ENCODE peak calls at places on chromosomes 6 and 20, in nine cellular contexts. I is A673, F is kidney, S is A549, O is lower lobe of right lung, K is heart left ventricle, L is GM23338, G is psoas muscle, E is left ventricle myocardium inferior. A is an unnamed sample.

GRCh38 chr6:54267798-54268197 is 40.4 kb upstream of the TINAG start:
- DNase-seq in O (no peak), I (peak; percentile 78), L (peak; percentile 81), G (no peak), E (no peak), S (peak; percentile 61), K (no peak), F (no peak), A (no peak)

GRCh38 chr6:101444717-101445116 is 51.2 kb downstream of the GRIK2 start:
- DNase-seq in G (no peak), K (no peak), L (no peak), I (no peak), O (no peak), E (no peak), S (no peak), F (no peak), A (no peak)

GRCh38 chr6:156250593-156250992 is 526.6 kb upstream of the ARID1B start:
- DNase-seq in S (no peak), F (no peak), K (no peak), G (no peak), E (no peak), I (peak; percentile 5), O (no peak), L (no peak), A (no peak)

GRCh38 chr6:144879436-144879835 is 594.3 kb downstream of the UTRN start:
- DNase-seq in F (no peak), G (no peak), O (no peak), I (no peak), E (no peak), L (no peak), K (no peak), S (peak; percentile 11), A (no peak)

GRCh38 chr6:148829415-148830101 is 82.7 kb downstream of the UST start:
- DNase-seq in F (no peak), O (no peak), I (no peak), K (no peak), S (no peak), G (no peak), L (no peak), E (no peak), A (no peak)

GRCh38 chr6:13729891-13730290 is 18.3 kb upstream of the RANBP9 start:
- DNase-seq in K (no peak), O (no peak), F (no peak), I (no peak), L (no peak), E (no peak), G (no peak), S (no peak), A (no peak)

GRCh38 chr20:48486065-48486464 is 341.7 kb downstream of the PREX1 start:
- DNase-seq in L (no peak), I (no peak), E (no peak), K (no peak), F (no peak), S (no peak), G (no peak), O (no peak), A (no peak)

GRCh38 chr6:148142821-148143220 is 199.8 kb upstream of the SASH1 start:
- DNase-seq in O (no peak), F (no peak), S (no peak), I (no peak), L (no peak), E (no peak), K (no peak), G (no peak), A (no peak)

GRCh38 chr6:149628865-149629544 is 19.5 kb downstream of the KATNA1 start:
- DNase-seq in L (no peak), S (no peak), K (no peak), G (no peak), F (no peak), I (no peak), E (no peak), O (no peak), A (no peak)

GRCh38 chr6:113464959-113465358 is 392.2 kb upstream of the MARCKS start:
- DNase-seq in S (peak; percentile 47), G (no peak), K (no peak), L (no peak), E (no peak), I (peak; percentile 32), F (no peak), O (no peak), A (no peak)

GRCh38 chr6:107392069-107392468 is 67.3 kb downstream of the PDSS2 start:
- DNase-seq in S (peak; percentile 2), G (no peak), O (no peak), I (no peak), F (no peak), K (no peak), E (no peak), L (peak; percentile 25), A (no peak)

GRCh38 chr6:132344811-132345210 is 56.5 kb downstream of the MOXD1 start:
- DNase-seq in E (no peak), S (no peak), L (no peak), K (no peak), F (peak; percentile 51), I (no peak), O (no peak), G (no peak), A (no peak)

GRCh38 chr20:21353236-21353635 is 44.1 kb downstream of the NKX2-4 start:
- DNase-seq in L (no peak), K (no peak), F (no peak), S (no peak), E (no peak), I (no peak), O (no peak), G (no peak), A (no peak)

GRCh38 chr6:158769696-158770446 is 49.3 kb downstream of the EZR start:
- DNase-seq in G (no peak), K (peak; percentile 40), S (no peak), I (no peak), L (no peak), F (peak; percentile 51), O (no peak), E (peak; percentile 53), A (peak; percentile 52)

GRCh38 chr6:32967151-32968091 is 973 bp upstream of the BRD2 start:
- DNase-seq in L (peak; percentile 73), E (no peak), F (no peak), G (no peak), S (peak; percentile 80), K (no peak), O (no peak), I (peak; percentile 65), A (peak; percentile 47)

GRCh38 chr6:147974376-147974775 is 368.3 kb upstream of the SASH1 start:
- DNase-seq in I (peak; percentile 28), K (no peak), G (no peak), F (no peak), O (no peak), E (no peak), S (peak; percentile 9), L (no peak), A (no peak)

DNA sequence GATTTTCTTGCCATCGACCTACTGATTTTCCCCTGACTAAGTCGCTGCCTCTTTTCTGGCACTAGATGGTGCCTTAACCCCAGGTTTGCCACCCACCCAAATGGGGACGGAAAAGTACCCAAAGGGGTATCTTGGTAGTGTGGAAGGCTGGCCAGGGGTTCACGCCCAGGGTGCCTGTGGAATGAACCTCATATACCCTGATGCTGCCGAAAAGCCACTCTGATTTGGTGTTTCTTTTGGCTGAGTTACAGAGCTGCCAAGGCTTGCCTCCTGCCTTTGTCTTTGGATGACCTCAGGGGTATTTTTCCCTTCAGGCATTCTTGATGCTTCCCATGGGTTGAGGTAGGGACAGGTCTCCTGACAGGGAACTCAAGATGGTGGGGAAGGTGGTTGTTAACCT is 78.1 kb downstream of the MAP3K7 start:
- DNase-seq in S (no peak), K (no peak), F (no peak), G (no peak), L (peak; percentile 75), O (no peak), E (no peak), I (peak; percentile 22), A (no peak)
- TF ChIP-seq CTCF in S (no peak), K (no peak), F (no peak), G (no peak), L (peak; percentile 91), O (no peak), E (no peak), I (peak; percentile 46), A (no peak)

GRCh38 chr20:41027366-41027765 is 1.3 kb upstream of the TOP1 start:
- DNase-seq in G (no peak), L (no peak), I (no peak), E (no peak), O (no peak), K (no peak), F (no peak), S (no peak), A (no peak)
- H3K27ac ChIP-seq in G (no peak overlapping the region), L (no peak overlapping the region), I (peak overlapping the region; percentile 70), E (no peak overlapping the region), O (no peak overlapping the region), K (no peak overlapping the region), F (no peak overlapping the region), S (peak overlapping the region; percentile 83), A (peak overlapping the region; percentile 100)

GRCh38 chr6:163179061-163179460 is 235.5 kb upstream of the QKI start:
- DNase-seq in F (no peak), S (no peak), G (no peak), I (no peak), K (no peak), L (no peak), E (no peak), O (no peak), A (no peak)

GRCh38 chr6:163179721-163180120 is 234.8 kb upstream of the QKI start:
- DNase-seq in O (no peak), G (no peak), F (no peak), S (no peak), L (no peak), I (no peak), E (no peak), K (no peak), A (no peak)

GRCh38 chr6:163182696-163183095 is 231.8 kb upstream of the QKI start:
- DNase-seq in L (no peak), O (no peak), E (no peak), S (no peak), F (no peak), I (no peak), K (no peak), G (no peak), A (no peak)

GRCh38 chr6:163181666-163182180 is 232.8 kb upstream of the QKI start:
- DNase-seq in K (no peak), E (no peak), I (no peak), G (no peak), S (no peak), O (no peak), L (peak; percentile 34), F (no peak), A (no peak)

GRCh38 chr6:163180874-163181541 is 233.5 kb upstream of the QKI start:
- DNase-seq in I (no peak), K (peak; percentile 81), O (peak; percentile 84), S (peak; percentile 79), G (peak; percentile 90), L (peak; percentile 86), F (no peak), E (peak; percentile 77), A (peak; percentile 83)
- TF ChIP-seq CTCF in I (no peak), K (peak; percentile 92), O (peak; percentile 87), S (peak; percentile 70), G (peak; percentile 89), L (peak; percentile 98), F (peak; percentile 75), E (peak; percentile 95), A (peak; percentile 93)

DNA sequence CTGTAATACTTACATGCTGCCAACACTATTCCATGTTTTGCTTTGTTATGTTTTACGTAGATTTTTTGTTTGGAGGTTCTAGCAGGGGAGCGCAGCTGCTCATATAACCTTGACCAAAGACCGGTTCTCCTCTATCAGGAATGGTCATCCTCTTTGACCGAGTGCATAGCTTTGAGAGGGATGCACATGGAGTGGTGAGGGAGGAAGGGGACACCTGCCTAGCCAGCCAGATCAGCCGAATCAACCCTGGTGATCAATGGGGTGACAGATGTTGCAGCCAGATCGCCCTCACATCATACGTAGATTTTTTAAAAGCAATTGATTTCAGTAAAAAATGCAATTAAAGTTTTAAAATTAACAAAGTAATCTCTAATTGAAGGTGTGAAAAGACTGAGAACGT is 6.3 kb downstream of the DSTN start:
- DNase-seq in S (no peak), K (no peak), I (no peak), G (no peak), O (no peak), L (no peak), E (no peak), F (no peak), A (no peak)
- H3K27ac ChIP-seq in S (no peak overlapping the region), K (no peak overlapping the region), I (no peak overlapping the region), G (no peak overlapping the region), O (no peak overlapping the region), L (no peak overlapping the region), E (no peak overlapping the region), F (no peak overlapping the region), A (no peak overlapping the region)

A was measured in heart right ventricle.